ENCODE peak calls at places on chromosomes 1 and 21, in ten cellular contexts. One of them, this sample, is unnamed.

GRCh38 chr1:29284286-29284960 is 48.1 kb downstream of the PTPRU start:
- DNase-seq in AG09309: no peak
- DNase-seq in left ventricle myocardium inferior: no peak
- DNase-seq in PC-3: no peak
- DNase-seq in pancreas: no peak
- DNase-seq in transverse colon: no peak
- DNase-seq in fibroblast of pulmonary artery: no peak
- DNase-seq in stomach: no peak
- DNase-seq in astrocyte of the spinal cord: no peak
- DNase-seq in aorta: no peak
- DNase-seq in this sample: no peak

GRCh38 chr1:84271452-84272273 is 29.8 kb upstream of the SAMD13 start:
- DNase-seq in PC-3: peak
- DNase-seq in AG09309: no peak
- DNase-seq in fibroblast of pulmonary artery: peak
- DNase-seq in stomach: peak
- DNase-seq in astrocyte of the spinal cord: peak
- DNase-seq in pancreas: no peak
- DNase-seq in left ventricle myocardium inferior: no peak
- DNase-seq in aorta: no peak
- DNase-seq in transverse colon: peak
- DNase-seq in this sample: no peak

GRCh38 chr1:43067233-43067745 is 104.8 kb downstream of the EBNA1BP2 start:
- DNase-seq in astrocyte of the spinal cord: no peak
- DNase-seq in stomach: no peak
- DNase-seq in PC-3: no peak
- DNase-seq in aorta: no peak
- DNase-seq in AG09309: no peak
- DNase-seq in fibroblast of pulmonary artery: no peak
- DNase-seq in transverse colon: no peak
- DNase-seq in left ventricle myocardium inferior: no peak
- DNase-seq in pancreas: no peak
- DNase-seq in this sample: no peak

GRCh38 chr1:201693019-201693372 is 136.0 kb upstream of the IPO9 start:
- DNase-seq in PC-3: no peak
- DNase-seq in astrocyte of the spinal cord: no peak
- DNase-seq in aorta: no peak
- DNase-seq in AG09309: no peak
- DNase-seq in transverse colon: peak
- DNase-seq in stomach: no peak
- DNase-seq in left ventricle myocardium inferior: no peak
- DNase-seq in pancreas: no peak
- DNase-seq in fibroblast of pulmonary artery: no peak
- DNase-seq in this sample: no peak

GRCh38 chr21:43739648-43740435 is 20.9 kb downstream of the PDXK start:
- DNase-seq in transverse colon: no peak
- DNase-seq in left ventricle myocardium inferior: no peak
- DNase-seq in AG09309: no peak
- DNase-seq in astrocyte of the spinal cord: no peak
- DNase-seq in fibroblast of pulmonary artery: no peak
- DNase-seq in pancreas: no peak
- DNase-seq in aorta: no peak
- DNase-seq in stomach: no peak
- DNase-seq in PC-3: no peak
- DNase-seq in this sample: no peak

GRCh38 chr1:212683357-212683722 is 16.3 kb downstream of the BATF3 start:
- DNase-seq in aorta: no peak
- DNase-seq in stomach: no peak
- DNase-seq in PC-3: no peak
- DNase-seq in fibroblast of pulmonary artery: no peak
- DNase-seq in transverse colon: peak
- DNase-seq in astrocyte of the spinal cord: no peak
- DNase-seq in pancreas: no peak
- DNase-seq in left ventricle myocardium inferior: peak
- DNase-seq in AG09309: no peak
- DNase-seq in this sample: no peak

GRCh38 chr21:26865857-26866256 is 20.6 kb upstream of the ADAMTS1 start:
- DNase-seq in stomach: no peak
- DNase-seq in astrocyte of the spinal cord: no peak
- DNase-seq in AG09309: no peak
- DNase-seq in aorta: no peak
- DNase-seq in fibroblast of pulmonary artery: no peak
- DNase-seq in pancreas: no peak
- DNase-seq in PC-3: no peak
- DNase-seq in transverse colon: no peak
- DNase-seq in left ventricle myocardium inferior: no peak
- DNase-seq in this sample: no peak

GRCh38 chr1:30919025-30919881 is 10.7 kb upstream of the SDC3 start:
- DNase-seq in pancreas: no peak
- DNase-seq in fibroblast of pulmonary artery: peak
- DNase-seq in left ventricle myocardium inferior: no peak
- DNase-seq in transverse colon: no peak
- DNase-seq in aorta: no peak
- DNase-seq in stomach: no peak
- DNase-seq in PC-3: peak
- DNase-seq in astrocyte of the spinal cord: peak
- DNase-seq in AG09309: no peak
- DNase-seq in this sample: peak

GRCh38 chr1:225780609-225781008 is 3.0 kb downstream of the SRP9 start:
- DNase-seq in fibroblast of pulmonary artery: no peak
- DNase-seq in left ventricle myocardium inferior: no peak
- DNase-seq in stomach: no peak
- DNase-seq in AG09309: no peak
- DNase-seq in PC-3: no peak
- DNase-seq in astrocyte of the spinal cord: no peak
- DNase-seq in pancreas: no peak
- DNase-seq in transverse colon: no peak
- DNase-seq in aorta: no peak
- DNase-seq in this sample: no peak

GRCh38 chr1:225778412-225778669 is 715 bp downstream of the SRP9 start:
- DNase-seq in fibroblast of pulmonary artery: no peak
- DNase-seq in AG09309: no peak
- DNase-seq in pancreas: no peak
- DNase-seq in stomach: no peak
- DNase-seq in PC-3: no peak
- DNase-seq in astrocyte of the spinal cord: no peak
- DNase-seq in aorta: no peak
- DNase-seq in transverse colon: no peak
- DNase-seq in left ventricle myocardium inferior: no peak
- DNase-seq in this sample: no peak

GRCh38 chr1:225777583-225778411 is at the start of gene SRP9:
- DNase-seq in left ventricle myocardium inferior: peak
- DNase-seq in astrocyte of the spinal cord: peak
- DNase-seq in pancreas: peak
- DNase-seq in fibroblast of pulmonary artery: peak
- DNase-seq in PC-3: peak
- DNase-seq in stomach: peak
- DNase-seq in aorta: peak
- DNase-seq in AG09309: peak
- DNase-seq in transverse colon: peak
- DNase-seq in this sample: peak

GRCh38 chr1:225777058-225777582 is 506 bp upstream of the SRP9 start:
- DNase-seq in fibroblast of pulmonary artery: no peak
- DNase-seq in PC-3: peak
- DNase-seq in AG09309: no peak
- DNase-seq in pancreas: no peak
- DNase-seq in astrocyte of the spinal cord: no peak
- DNase-seq in left ventricle myocardium inferior: no peak
- DNase-seq in aorta: no peak
- DNase-seq in transverse colon: peak
- DNase-seq in stomach: no peak
- DNase-seq in this sample: no peak

DNA sequence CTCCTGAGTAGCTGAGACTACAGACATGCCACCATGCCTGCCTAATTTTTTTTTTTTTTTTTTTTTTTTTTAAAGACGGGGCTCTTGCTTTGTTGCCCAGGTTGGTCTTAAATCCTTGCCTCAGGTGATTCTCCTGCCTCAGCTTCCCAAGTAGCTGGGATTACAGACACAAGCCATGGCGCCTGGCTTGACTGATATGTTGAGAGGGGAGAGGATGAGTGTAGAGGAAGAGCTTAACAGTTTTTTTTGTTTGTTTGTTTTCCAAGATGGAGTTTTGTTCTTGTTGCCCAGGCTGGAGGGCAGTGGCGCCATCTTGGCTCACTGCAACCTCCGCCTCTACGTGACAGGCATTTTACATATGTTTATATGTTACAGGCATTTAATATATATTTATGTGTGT is 2.5 kb downstream of the SRP9 start:
- DNase-seq in astrocyte of the spinal cord: no peak
- DNase-seq in aorta: no peak
- DNase-seq in left ventricle myocardium inferior: no peak
- DNase-seq in transverse colon: no peak
- DNase-seq in pancreas: no peak
- DNase-seq in stomach: no peak
- DNase-seq in fibroblast of pulmonary artery: no peak
- DNase-seq in AG09309: no peak
- DNase-seq in PC-3: no peak
- DNase-seq in this sample: no peak
- H3K4me3 ChIP-seq in astrocyte of the spinal cord: no peak
- H3K4me3 ChIP-seq in aorta: no peak
- H3K4me3 ChIP-seq in left ventricle myocardium inferior: peak
- H3K4me3 ChIP-seq in transverse colon: no peak
- H3K4me3 ChIP-seq in pancreas: no peak
- H3K4me3 ChIP-seq in stomach: no peak
- H3K4me3 ChIP-seq in fibroblast of pulmonary artery: no peak
- H3K4me3 ChIP-seq in AG09309: no peak
- H3K4me3 ChIP-seq in PC-3: peak
- H3K4me3 ChIP-seq in this sample: no peak

DNA sequence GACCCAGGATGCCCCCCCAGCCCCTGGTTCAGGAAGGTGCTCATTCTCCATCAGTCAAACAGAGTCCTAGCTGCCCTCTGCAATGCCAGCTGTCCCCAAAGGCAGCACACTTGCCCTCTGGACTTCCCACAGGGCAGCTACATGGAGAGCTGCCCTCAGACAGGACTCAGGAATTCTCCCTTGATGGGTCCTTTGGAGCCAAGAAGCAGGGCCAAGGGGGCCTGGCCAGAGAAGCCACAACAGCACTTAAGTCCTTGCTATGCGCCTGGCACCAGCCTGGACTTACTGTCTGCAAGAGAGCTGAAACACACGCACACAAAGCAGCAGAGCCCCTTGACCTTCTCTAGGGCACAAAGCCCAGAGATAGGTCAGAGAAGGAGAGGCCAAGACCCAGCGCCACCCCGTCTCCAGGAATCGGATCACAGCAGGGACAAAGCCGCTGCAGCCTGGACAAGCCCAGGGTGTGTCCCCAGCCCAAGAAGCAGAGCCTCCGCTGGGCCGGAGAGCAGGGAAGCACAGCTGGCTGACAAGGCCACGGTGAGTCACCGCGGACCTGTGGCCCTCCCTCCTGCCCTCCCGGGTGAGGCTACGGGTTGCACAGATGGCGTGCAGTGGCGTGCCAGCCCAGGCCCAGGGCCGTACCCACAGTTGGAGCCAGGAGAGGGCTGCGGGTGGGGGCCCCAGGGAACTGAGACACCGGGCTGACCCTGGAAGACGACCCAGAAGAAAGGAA is 1.7 kb downstream of the WNT9A start:
- DNase-seq in pancreas: peak
- DNase-seq in aorta: peak
- DNase-seq in stomach: peak
- DNase-seq in astrocyte of the spinal cord: peak
- DNase-seq in left ventricle myocardium inferior: peak
- DNase-seq in PC-3: peak
- DNase-seq in transverse colon: peak
- DNase-seq in fibroblast of pulmonary artery: peak
- DNase-seq in AG09309: peak
- DNase-seq in this sample: peak
- H3K4me3 ChIP-seq in pancreas: peak
- H3K4me3 ChIP-seq in aorta: no peak
- H3K4me3 ChIP-seq in stomach: peak
- H3K4me3 ChIP-seq in astrocyte of the spinal cord: peak
- H3K4me3 ChIP-seq in left ventricle myocardium inferior: peak
- H3K4me3 ChIP-seq in PC-3: peak
- H3K4me3 ChIP-seq in transverse colon: peak
- H3K4me3 ChIP-seq in fibroblast of pulmonary artery: no peak
- H3K4me3 ChIP-seq in AG09309: peak
- H3K4me3 ChIP-seq in this sample: peak

DNA sequence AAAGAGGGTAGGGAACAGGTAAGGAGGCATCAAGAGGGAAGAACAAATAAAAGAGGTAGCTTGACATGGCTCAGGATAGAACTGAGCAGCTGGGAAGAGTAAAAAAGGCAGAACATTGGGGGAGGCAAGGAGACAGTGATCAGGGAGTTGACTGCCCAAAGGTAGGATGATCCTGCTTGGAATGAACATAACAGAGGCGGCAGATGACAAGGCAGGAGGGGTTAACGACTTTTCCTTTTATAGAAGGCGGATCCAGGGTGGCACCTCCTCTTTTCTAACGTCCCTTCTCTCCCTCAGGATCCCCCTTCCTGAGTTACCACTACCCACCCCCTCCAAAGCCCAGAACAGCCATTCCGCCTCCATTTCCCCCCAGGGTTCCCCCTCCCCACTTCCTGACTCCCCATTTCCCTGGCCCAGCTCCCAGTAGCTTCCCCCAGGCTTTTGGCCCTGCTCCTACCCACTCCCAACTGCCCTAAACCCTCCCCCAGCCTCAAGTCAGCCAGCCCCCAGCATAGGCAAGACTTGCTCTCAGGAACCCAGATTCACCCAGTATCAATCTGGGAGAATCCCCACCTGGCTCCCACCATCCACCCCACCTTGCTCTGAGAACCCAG is 759 bp upstream of the ADAMTS4 start:
- DNase-seq in AG09309: no peak
- DNase-seq in pancreas: no peak
- DNase-seq in aorta: peak
- DNase-seq in astrocyte of the spinal cord: no peak
- DNase-seq in left ventricle myocardium inferior: no peak
- DNase-seq in fibroblast of pulmonary artery: peak
- DNase-seq in transverse colon: no peak
- DNase-seq in stomach: no peak
- DNase-seq in PC-3: no peak
- DNase-seq in this sample: no peak
- H3K4me3 ChIP-seq in AG09309: no peak
- H3K4me3 ChIP-seq in pancreas: no peak
- H3K4me3 ChIP-seq in aorta: no peak
- H3K4me3 ChIP-seq in astrocyte of the spinal cord: no peak
- H3K4me3 ChIP-seq in left ventricle myocardium inferior: peak
- H3K4me3 ChIP-seq in fibroblast of pulmonary artery: peak
- H3K4me3 ChIP-seq in transverse colon: no peak
- H3K4me3 ChIP-seq in stomach: no peak
- H3K4me3 ChIP-seq in PC-3: no peak
- H3K4me3 ChIP-seq in this sample: no peak

DNA sequence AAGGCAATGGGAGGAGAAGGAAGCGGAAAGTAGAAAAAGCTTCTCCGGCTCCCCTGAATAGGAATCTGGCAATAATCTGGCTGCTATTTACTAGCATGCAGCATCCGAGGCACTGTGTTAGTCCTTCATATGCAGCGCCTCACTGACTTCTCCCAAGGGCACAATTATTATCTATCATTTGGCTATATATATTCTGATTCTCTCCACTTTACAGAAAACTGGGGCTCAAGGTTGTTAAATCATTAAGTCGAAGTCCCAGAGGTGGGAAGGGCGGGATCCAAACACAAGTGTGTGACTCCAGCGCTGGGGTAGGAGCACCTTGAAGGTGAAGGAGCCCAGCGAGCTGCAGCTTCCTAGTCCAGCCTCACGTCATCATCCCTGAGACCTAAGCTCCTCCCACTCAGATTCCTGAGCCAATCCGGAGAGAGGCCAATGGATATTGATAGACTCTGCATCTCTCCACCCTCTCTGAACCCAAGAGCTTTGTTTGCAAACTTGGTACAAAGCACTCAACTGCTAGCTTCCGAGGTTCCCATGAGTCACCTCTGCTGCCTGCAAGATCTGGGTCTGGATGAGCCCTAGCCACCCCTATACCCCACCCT is 16.6 kb upstream of the EYA3 start:
- DNase-seq in pancreas: peak
- DNase-seq in aorta: no peak
- DNase-seq in astrocyte of the spinal cord: peak
- DNase-seq in AG09309: no peak
- DNase-seq in stomach: peak
- DNase-seq in transverse colon: peak
- DNase-seq in left ventricle myocardium inferior: no peak
- DNase-seq in fibroblast of pulmonary artery: peak
- DNase-seq in PC-3: peak
- DNase-seq in this sample: peak
- H3K4me3 ChIP-seq in pancreas: peak
- H3K4me3 ChIP-seq in aorta: peak
- H3K4me3 ChIP-seq in astrocyte of the spinal cord: peak
- H3K4me3 ChIP-seq in AG09309: no peak
- H3K4me3 ChIP-seq in stomach: peak
- H3K4me3 ChIP-seq in transverse colon: no peak
- H3K4me3 ChIP-seq in left ventricle myocardium inferior: peak
- H3K4me3 ChIP-seq in fibroblast of pulmonary artery: peak
- H3K4me3 ChIP-seq in PC-3: no peak
- H3K4me3 ChIP-seq in this sample: no peak